ENCODE peak calls at places on chromosomes 7 and 10, in four cellular contexts. R is pancreas, O is A549, Q is right cardiac atrium. X is an unnamed sample. For H3K4me1, the result is how much of the 10 kb centered on the place peaks cover.

GRCh38 chr10:116030576-116030975 is 242.4 kb downstream of the GFRA1 start:
- DNase-seq in R (no peak), O (no peak), Q (no peak), X (no peak)

GRCh38 chr10:117246997-117247667 is 6.2 kb downstream of the SLC18A2 start:
- DNase-seq in R (no peak), O (no peak), Q (no peak), X (no peak)

GRCh38 chr7:16986775-16987174 is 105.0 kb upstream of the AGR3 start:
- DNase-seq in R (no peak), O (no peak), Q (no peak), X (no peak)

GRCh38 chr7:55154096-55154495 is 135.3 kb downstream of the EGFR start:
- DNase-seq in R (no peak), O (no peak), Q (no peak), X (no peak)

GRCh38 chr7:30472771-30473392 is 5.7 kb downstream of the NOD1 start:
- DNase-seq in R (no peak), O (no peak), Q (peak), X (no peak)

GRCh38 chr7:45970454-45970853 is 49.4 kb upstream of the IGFBP3 start:
- DNase-seq in R (no peak), O (no peak), Q (no peak), X (no peak)

GRCh38 chr7:117158941-117159705 is 163.7 kb downstream of the WNT2 start:
- DNase-seq in R (no peak), O (no peak), Q (no peak), X (no peak)

GRCh38 chr7:55133630-55134392 is 115.0 kb downstream of the EGFR start:
- DNase-seq in R (no peak), O (peak), Q (peak), X (peak)

GRCh38 chr7:140229591-140230516 is 53.1 kb upstream of the KDM7A start:
- DNase-seq in R (no peak), O (no peak), Q (peak), X (no peak)

GRCh38 chr10:29619273-29619672 is 15.5 kb downstream of the SVIL start:
- DNase-seq in R (no peak), O (peak), Q (no peak), X (no peak)

GRCh38 chr7:157771-158251 is 34.6 kb upstream of the FAM20C start:
- DNase-seq in R (peak), O (no peak), Q (peak), X (no peak)

GRCh38 chr7:32025381-32026075 is 44.7 kb downstream of the PDE1C start:
- DNase-seq in R (no peak), O (no peak), Q (no peak), X (no peak)

GRCh38 chr10:8048281-8049008 is 6.0 kb upstream of the GATA3 start:
- DNase-seq in R (no peak), O (no peak), Q (no peak), X (no peak)
- H3K4me1 ChIP-seq in R (under half), O (under half), Q (under half), X (under half)

DNA sequence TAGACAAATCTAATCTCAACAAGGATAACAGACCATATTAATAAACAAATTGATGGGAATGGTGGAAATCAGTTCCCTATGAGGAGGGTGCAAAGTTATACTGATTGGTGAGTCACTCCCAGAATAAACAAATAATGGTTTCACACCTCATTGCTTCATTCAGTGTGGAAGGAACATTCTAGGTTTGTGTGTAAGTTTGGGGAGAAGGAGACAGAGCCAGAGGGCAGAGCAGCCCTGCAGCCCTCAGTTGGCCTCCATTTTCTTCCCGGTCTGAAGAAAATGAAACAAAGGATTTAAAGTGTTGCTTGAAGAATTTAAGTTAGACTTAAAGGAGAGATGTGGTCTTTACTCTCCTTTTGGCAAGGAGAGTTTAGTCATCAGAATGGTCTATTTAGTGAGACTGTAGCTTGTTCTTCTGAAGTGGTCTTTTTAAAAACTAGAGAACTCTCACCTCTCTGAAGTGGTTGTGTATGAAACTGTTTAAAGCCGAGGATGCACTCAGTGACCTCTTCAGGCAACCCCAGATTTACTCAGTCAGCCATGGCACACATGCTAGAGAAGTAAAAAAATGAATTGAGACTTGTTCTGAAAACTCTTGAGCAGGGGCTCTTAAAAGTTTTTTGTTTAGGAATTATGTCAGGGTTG is 27.2 kb downstream of the IKZF1 start:
- DNase-seq in R (no peak), O (no peak), Q (no peak), X (no peak)
- H3K4me1 ChIP-seq in R (under half), O (under half), Q (under half), X (under half)

GRCh38 chr7:150384406-150385239 is 5.5 kb downstream of the ZNF775 start:
- DNase-seq in R (no peak), O (no peak), Q (no peak), X (no peak)
- H3K4me1 ChIP-seq in R (under half), O (under half), Q (under half), X (under half)

GRCh38 chr10:13708256-13708990 is 121.7 kb downstream of the PRPF18 start:
- DNase-seq in R (no peak), O (no peak), Q (no peak), X (no peak)

GRCh38 chr10:13715091-13715490 is 128.3 kb downstream of the PRPF18 start:
- DNase-seq in R (no peak), O (no peak), Q (no peak), X (no peak)

GRCh38 chr10:13712799-13713581 is 126.2 kb downstream of the PRPF18 start:
- DNase-seq in R (peak), O (peak), Q (peak), X (peak)

GRCh38 chr10:13709931-13710690 is 123.3 kb downstream of the PRPF18 start:
- DNase-seq in R (no peak), O (no peak), Q (peak), X (no peak)

DNA sequence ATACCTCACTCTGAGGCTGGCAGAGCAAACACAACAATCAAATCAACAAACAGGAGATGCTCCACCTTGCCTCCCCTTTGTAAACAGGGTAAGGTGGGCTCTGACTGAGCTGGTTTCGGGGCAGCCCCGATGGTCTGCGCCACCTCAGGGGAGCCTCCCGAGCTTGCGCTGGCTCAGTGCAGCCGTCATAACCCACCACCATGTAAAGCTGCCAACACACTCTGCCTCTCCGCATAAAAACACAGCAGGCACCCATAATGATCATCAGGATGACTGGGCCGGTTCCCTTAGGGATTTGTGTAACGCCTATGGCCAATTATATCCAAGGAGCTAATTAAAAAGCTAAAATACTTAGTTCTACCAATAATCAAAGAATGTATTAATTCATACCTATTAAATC is 124.5 kb downstream of the PRPF18 start:
- DNase-seq in R (no peak), O (no peak), Q (no peak), X (no peak)
- H3K4me1 ChIP-seq in R (under half), O (under half), Q (under half), X (under half)